ENCODE peak calls at places on chromosomes 2 and 18, in nine cellular contexts. K, B, N, F, Q, U, D, Z and Y are unnamed samples.

GRCh38 chr2:170361359-170361936 is 183.5 kb downstream of the MYO3B start:
- DNase-seq in F (peak), Q (peak), B (peak), U (peak), D (peak), Z (peak), K (peak), N (peak), Y (peak)

GRCh38 chr2:85134255-85135065 is 1.3 kb downstream of the TCF7L1 start:
- DNase-seq in K (peak), F (no peak), Z (peak), Q (peak), U (peak), N (peak), D (no peak), B (peak), Y (peak)

GRCh38 chr18:26056291-26056690 is 34.1 kb downstream of the SS18 start:
- DNase-seq in F (no peak), D (no peak), Z (peak), U (no peak), K (no peak), B (no peak), N (no peak), Q (peak), Y (no peak)

GRCh38 chr18:64032312-64032711 is 62.4 kb downstream of the SERPINB8 start:
- DNase-seq in K (no peak), Q (no peak), N (no peak), Z (no peak), B (no peak), D (no peak), F (no peak), U (no peak), Y (no peak)

GRCh38 chr2:161146996-161147395 is 13.2 kb upstream of the TANK start:
- DNase-seq in K (no peak), N (no peak), F (no peak), D (no peak), U (no peak), Z (no peak), B (no peak), Q (no peak), Y (no peak)

GRCh38 chr2:8566788-8567468 is 114.9 kb upstream of the ID2 start:
- DNase-seq in B (no peak), N (no peak), Q (no peak), Z (no peak), F (no peak), U (no peak), K (no peak), D (no peak), Y (no peak)

GRCh38 chr2:216752855-216753505 is 57.6 kb upstream of the IGFBP5 start:
- DNase-seq in U (no peak), F (no peak), D (no peak), B (no peak), Q (peak), K (no peak), Z (no peak), N (peak), Y (no peak)

GRCh38 chr2:63057249-63058148 is 6.9 kb downstream of the OTX1 start:
- DNase-seq in N (peak), Q (no peak), K (peak), F (no peak), D (no peak), B (no peak), Z (no peak), U (no peak), Y (no peak)

GRCh38 chr2:437772-438393 is 150.0 kb upstream of the ALKAL2 start:
- DNase-seq in Q (no peak), Z (peak), B (no peak), N (no peak), F (peak), D (no peak), K (peak), U (no peak), Y (peak)

GRCh38 chr18:22193466-22193865 is 24.1 kb downstream of the GATA6 start:
- DNase-seq in B (no peak), F (no peak), K (no peak), N (peak), D (no peak), Z (no peak), U (no peak), Q (peak), Y (no peak)

GRCh38 chr2:95392730-95393455 is 9.6 kb upstream of the FAHD2A start:
- DNase-seq in U (no peak), N (peak), D (no peak), Q (no peak), B (no peak), K (peak), Z (no peak), F (no peak), Y (no peak)

GRCh38 chr2:238160206-238161129 is 1.7 kb downstream of the ERFE start:
- DNase-seq in F (no peak), Q (peak), N (peak), K (peak), U (peak), Z (no peak), B (no peak), D (no peak), Y (no peak)
- TF ChIP-seq CTCF in F (no peak), Q (peak), N (peak), K (peak), U (peak), Z (no peak), B (no peak), D (no peak), Y (no peak)

GRCh38 chr2:7030810-7031209 is 113.6 kb downstream of the RNF144A start:
- DNase-seq in F (no peak), U (no peak), D (no peak), K (no peak), N (no peak), Z (no peak), Q (no peak), B (no peak), Y (no peak)

GRCh38 chr2:7033136-7033960 is 116.1 kb downstream of the RNF144A start:
- DNase-seq in F (no peak), N (no peak), D (no peak), Z (no peak), K (no peak), Q (no peak), B (no peak), U (no peak), Y (no peak)

GRCh38 chr2:7029291-7030059 is 112.3 kb downstream of the RNF144A start:
- DNase-seq in D (no peak), K (no peak), U (no peak), Q (no peak), F (no peak), N (no peak), Z (no peak), B (no peak), Y (no peak)

GRCh38 chr2:7032371-7032770 is 115.2 kb downstream of the RNF144A start:
- DNase-seq in N (no peak), K (no peak), Q (no peak), U (no peak), Z (no peak), F (no peak), B (no peak), D (no peak), Y (no peak)

DNA sequence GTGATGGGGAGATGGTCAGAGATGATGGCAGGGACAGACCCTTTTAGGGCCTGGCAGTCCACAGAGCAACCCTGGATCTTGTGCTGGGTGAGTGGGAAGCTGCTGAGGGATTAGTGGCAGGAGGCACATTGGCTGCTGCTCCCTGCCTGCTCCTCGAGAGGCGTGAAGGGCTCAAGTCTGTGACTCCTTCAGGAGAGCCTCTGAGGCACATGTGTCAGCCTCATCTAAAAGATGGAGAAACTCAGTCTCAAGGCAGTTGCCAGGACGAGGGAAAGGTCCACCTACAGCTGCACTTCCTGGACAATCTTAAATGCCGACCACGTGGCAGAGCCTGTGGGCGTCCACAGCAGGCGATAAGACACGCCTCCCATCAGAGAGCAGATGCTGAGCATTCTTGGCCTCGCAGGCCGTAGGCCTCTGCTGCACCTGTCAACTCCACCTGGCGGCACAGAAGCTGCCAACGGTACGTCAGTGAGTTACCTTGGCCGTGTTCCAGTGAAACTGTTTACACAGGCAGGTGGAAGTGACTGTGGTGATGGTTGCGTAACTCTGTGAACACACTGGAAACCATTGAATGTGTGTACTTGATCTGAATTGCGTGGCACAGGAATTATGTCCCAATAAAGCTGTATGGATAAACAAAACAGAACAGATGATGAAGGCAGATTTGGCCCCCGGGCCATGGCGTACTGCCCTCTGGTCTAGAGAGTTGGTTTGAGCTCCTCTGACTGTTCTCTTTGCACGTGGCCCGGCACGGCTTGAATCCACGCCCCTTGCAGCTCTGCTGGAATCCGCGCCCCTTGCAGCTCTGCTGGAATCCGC is 114.4 kb downstream of the RNF144A start:
- DNase-seq in U (no peak), D (peak), B (peak), K (no peak), F (peak), Z (peak), Q (peak), N (no peak), Y (no peak)
- TF ChIP-seq CTCF in U (no peak), D (no peak), B (no peak), K (no peak), F (no peak), Z (no peak), Q (no peak), N (no peak), Y (no peak)

GRCh38 chr2:43224131-43224570 is 2.3 kb downstream of the ZFP36L2 start:
- DNase-seq in Z (no peak), K (peak), B (peak), U (peak), N (peak), D (no peak), Q (peak), F (peak), Y (peak)
- TF ChIP-seq CTCF in Z (no peak), K (peak), B (no peak), U (peak), N (peak), D (peak), Q (peak), F (no peak), Y (peak)

GRCh38 chr2:137096693-137097092 is 331.3 kb downstream of the THSD7B start:
- DNase-seq in Z (no peak), Q (no peak), B (no peak), F (no peak), N (peak), U (no peak), K (peak), D (no peak), Y (no peak)
- TF ChIP-seq CTCF in Z (no peak), Q (peak), B (no peak), F (no peak), N (peak), U (no peak), K (peak), D (no peak), Y (no peak)

DNA sequence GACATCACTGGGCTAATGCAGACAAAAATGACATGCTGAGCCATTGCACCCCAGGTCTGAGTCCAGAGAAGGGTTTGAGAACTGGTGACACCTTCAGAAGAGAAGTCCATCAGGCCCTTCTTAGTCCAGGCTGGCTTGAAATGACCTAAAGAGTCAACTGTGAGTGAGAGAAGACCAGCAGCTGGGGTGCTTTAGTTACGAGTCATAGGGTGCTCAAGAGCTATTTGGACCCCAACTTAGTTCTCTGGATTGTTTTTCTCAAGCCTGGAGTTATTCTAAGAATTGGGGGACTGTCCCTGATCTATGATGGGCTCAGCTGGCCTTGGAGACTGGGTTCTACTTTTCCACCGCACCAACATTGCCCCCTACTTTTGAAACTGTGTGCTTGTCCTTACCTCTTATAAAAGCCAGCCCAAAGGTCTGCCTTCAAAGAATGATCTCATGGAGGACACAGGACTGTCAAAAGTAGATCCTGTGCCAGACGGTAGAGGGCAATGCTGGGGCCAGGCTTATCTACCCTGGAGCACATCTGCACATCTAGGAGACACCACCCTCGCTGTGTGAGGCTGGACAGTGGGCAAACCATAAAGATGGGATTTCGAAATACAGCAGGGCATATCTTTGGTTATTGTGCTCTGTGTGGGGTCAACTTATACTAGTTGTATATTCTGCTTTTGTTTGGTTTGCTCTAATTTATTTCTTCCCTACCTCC is 333.0 kb upstream of the SLC14A2 start:
- DNase-seq in D (no peak), Q (no peak), U (no peak), B (no peak), F (no peak), K (no peak), Z (no peak), N (no peak), Y (no peak)
- TF ChIP-seq CTCF in D (peak), Q (no peak), U (no peak), B (no peak), F (no peak), K (peak), Z (no peak), N (peak), Y (no peak)

GRCh38 chr18:52228158-52228557 is 111.8 kb upstream of the DCC start:
- DNase-seq in F (no peak), Z (no peak), U (no peak), K (peak), N (no peak), D (no peak), B (no peak), Q (no peak), Y (no peak)
- TF ChIP-seq CTCF in F (no peak), Z (no peak), U (no peak), K (no peak), N (no peak), D (no peak), B (no peak), Q (no peak), Y (no peak)

GRCh38 chr2:125364181-125364806 is 1291.7 kb upstream of the GYPC start:
- DNase-seq in U (no peak), B (no peak), Z (no peak), N (no peak), K (no peak), F (no peak), Q (no peak), D (no peak), Y (no peak)
- TF ChIP-seq CTCF in U (no peak), B (no peak), Z (no peak), N (no peak), K (no peak), F (no peak), Q (no peak), D (no peak), Y (no peak)

GRCh38 chr2:44389895-44390294 is 28.1 kb downstream of the CAMKMT start:
- DNase-seq in K (no peak), D (no peak), Q (peak), U (no peak), N (no peak), F (no peak), Z (peak), B (no peak), Y (no peak)
- TF ChIP-seq CTCF in K (no peak), D (peak), Q (peak), U (no peak), N (peak), F (peak), Z (peak), B (no peak), Y (no peak)

GRCh38 chr2:33777791-33778190 is 178.7 kb upstream of the FAM98A start:
- DNase-seq in N (no peak), F (no peak), Z (no peak), K (no peak), B (no peak), U (no peak), D (no peak), Q (no peak), Y (no peak)

GRCh38 chr2:33770023-33770422 is 170.9 kb upstream of the FAM98A start:
- DNase-seq in D (no peak), F (no peak), B (no peak), Z (no peak), N (no peak), U (no peak), Q (no peak), K (peak), Y (no peak)

DNA sequence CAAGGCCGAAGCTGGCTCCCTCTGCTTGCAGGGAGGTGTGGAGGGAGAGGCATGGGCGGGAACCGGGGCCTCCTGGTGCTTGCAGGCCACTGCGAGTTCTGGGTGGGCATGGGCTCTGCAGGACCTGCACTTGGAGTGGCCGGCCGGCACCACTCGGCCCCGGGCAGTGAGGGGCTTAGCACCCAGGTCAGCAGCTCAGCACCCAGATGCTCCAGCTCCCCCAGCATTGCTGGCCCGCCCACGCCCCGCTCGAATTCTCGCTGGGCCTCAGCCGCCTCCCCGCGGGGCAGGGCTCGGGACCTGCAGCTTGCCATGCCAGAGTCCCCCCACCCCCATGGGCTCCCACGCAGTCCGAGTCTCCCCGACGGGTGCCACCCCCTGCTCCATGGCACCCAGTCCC is 176.2 kb upstream of the FAM98A start:
- DNase-seq in N (no peak), D (no peak), F (no peak), Z (no peak), U (no peak), Q (no peak), K (no peak), B (no peak), Y (no peak)
- TF ChIP-seq CTCF in N (no peak), D (no peak), F (no peak), Z (no peak), U (no peak), Q (no peak), K (no peak), B (no peak), Y (no peak)

GRCh38 chr2:241509408-241509784 is 1.0 kb upstream of the STK25 start:
- DNase-seq in N (no peak), K (no peak), D (no peak), U (no peak), Z (no peak), F (no peak), B (no peak), Q (no peak), Y (no peak)

GRCh38 chr2:241508510-241509407 is at the start of gene STK25:
- DNase-seq in Z (peak), K (peak), U (peak), N (peak), Q (peak), B (peak), F (peak), D (peak), Y (peak)

GRCh38 chr2:241506793-241507429 is 1.5 kb downstream of the STK25 start:
- DNase-seq in B (no peak), N (no peak), D (no peak), K (peak), Q (no peak), U (no peak), Z (no peak), F (no peak), Y (no peak)

GRCh38 chr2:241507430-241508239 is 749 bp downstream of the STK25 start:
- DNase-seq in U (peak), F (no peak), B (no peak), D (no peak), Q (peak), Z (peak), K (peak), N (peak), Y (peak)

DNA sequence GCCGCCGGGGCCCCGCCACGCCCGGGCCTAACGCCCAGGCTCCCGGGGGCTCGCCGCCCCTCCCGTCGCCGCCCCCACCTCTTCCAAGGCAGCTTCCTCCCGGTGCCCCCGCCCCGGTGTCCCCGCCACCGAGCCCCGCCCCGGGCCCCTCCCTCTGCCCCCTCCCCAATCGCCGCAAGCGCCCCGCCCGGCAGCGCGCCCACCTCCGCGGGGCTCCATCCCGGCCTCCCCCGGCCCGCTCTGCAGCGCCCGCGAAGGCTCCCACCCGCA is 209 bp downstream of the STK25 start:
- DNase-seq in F (no peak), Z (no peak), D (no peak), N (no peak), K (no peak), B (peak), U (no peak), Q (no peak), Y (peak)
- TF ChIP-seq CTCF in F (no peak), Z (no peak), D (no peak), N (no peak), K (no peak), B (no peak), U (no peak), Q (no peak), Y (no peak)